ENCODE peak calls at places on chromosomes 13 and 19, in six cellular contexts. B, V, U, J, C and E are unnamed samples.

GRCh38 chr13:89748716-89749115 is 1598.8 kb upstream of the MIR17HG start:
- DNase-seq in B (peak; percentile 34), V (no peak), U (no peak), J (no peak), C (no peak), E (no peak)

GRCh38 chr19:30064021-30064699 is 122.1 kb downstream of the URI1 start:
- DNase-seq in B (no peak), V (no peak), U (no peak), J (no peak), C (no peak), E (no peak)

GRCh38 chr13:94534171-94534570 is 54.7 kb upstream of the DCT start:
- DNase-seq in B (no peak), V (no peak), U (no peak), J (no peak), C (no peak), E (no peak)

GRCh38 chr13:65595881-65596280 is 1634.3 kb downstream of the PCDH9 start:
- DNase-seq in B (no peak), V (no peak), U (no peak), J (no peak), C (no peak), E (no peak)

GRCh38 chr13:93290503-93290902 is 63.9 kb downstream of the GPC6 start:
- DNase-seq in B (peak; percentile 17), V (no peak), U (no peak), J (no peak), C (no peak), E (no peak)

GRCh38 chr19:18699403-18700054 is 16.0 kb downstream of the CRTC1 start:
- DNase-seq in B (peak; percentile 48), V (no peak), U (no peak), J (no peak), C (no peak), E (no peak)

GRCh38 chr19:35724560-35724959 is 6.8 kb downstream of the KMT2B start:
- DNase-seq in B (no peak), V (no peak), U (no peak), J (no peak), C (no peak), E (no peak)

GRCh38 chr19:45767410-45767880 is 1.6 kb downstream of the SIX5 start:
- DNase-seq in B (peak; percentile 96), V (peak; percentile 72), U (peak; percentile 55), J (no peak), C (no peak), E (no peak)

GRCh38 chr13:102651892-102652291 is 43.0 kb downstream of the METTL21C start:
- DNase-seq in B (peak; percentile 79), V (no peak), U (no peak), J (peak; percentile 6), C (no peak), E (no peak)

GRCh38 chr13:97259787-97260641 is 37.9 kb downstream of the MBNL2 start:
- DNase-seq in B (peak; percentile 79), V (no peak), U (no peak), J (no peak), C (no peak), E (no peak)

GRCh38 chr13:97726664-97727235 is 226.7 kb upstream of the IPO5 start:
- DNase-seq in B (peak; percentile 96), V (no peak), U (no peak), J (no peak), C (no peak), E (no peak)

GRCh38 chr13:99383946-99384345 is 76.7 kb upstream of the GPR183 start:
- DNase-seq in B (no peak), V (no peak), U (no peak), J (no peak), C (no peak), E (no peak)

GRCh38 chr19:3649888-3650287 is 23.3 kb upstream of the CACTIN start:
- DNase-seq in B (no peak), V (no peak), U (no peak), J (no peak), C (no peak), E (no peak)

GRCh38 chr13:105642511-105642958 is 892.9 kb downstream of the EFNB2 start:
- DNase-seq in B (no peak), V (no peak), U (no peak), J (no peak), C (no peak), E (no peak)

GRCh38 chr13:37068962-37069361 is 9.5 kb upstream of the SUPT20H start:
- DNase-seq in B (no peak), V (no peak), U (no peak), J (no peak), C (no peak), E (no peak)

GRCh38 chr19:16398530-16399241 is 73.1 kb downstream of the EPS15L1 start:
- DNase-seq in B (peak; percentile 18), V (no peak), U (no peak), J (no peak), C (no peak), E (no peak)

GRCh38 chr13:110234532-110234931 is 72.4 kb downstream of the COL4A1 start:
- DNase-seq in B (no peak), V (no peak), U (no peak), J (no peak), C (no peak), E (no peak)

GRCh38 chr13:102191951-102192461 is 209.8 kb downstream of the FGF14 start:
- DNase-seq in B (peak; percentile 3), V (no peak), U (no peak), J (peak; percentile 17), C (no peak), E (no peak)

GRCh38 chr19:28553005-28553404 is 659.9 kb downstream of the UQCRFS1 start:
- DNase-seq in B (no peak), V (no peak), U (no peak), J (no peak), C (no peak), E (no peak)

GRCh38 chr13:73417012-73417615 is 358.3 kb downstream of the KLF5 start:
- DNase-seq in B (peak; percentile 53), V (no peak), U (no peak), J (no peak), C (no peak), E (peak; percentile 31)

GRCh38 chr19:41328818-41329220 is 18.8 kb downstream of the CCDC97 start:
- DNase-seq in B (no peak), V (no peak), U (no peak), J (no peak), C (no peak), E (no peak)

GRCh38 chr13:70829748-70830147 is 721.5 kb upstream of the KLHL1 start:
- DNase-seq in B (no peak), V (no peak), U (no peak), J (no peak), C (no peak), E (peak; percentile 9)

GRCh38 chr19:39093761-39094160 is 9.6 kb downstream of the ACP7 start:
- DNase-seq in B (peak; percentile 81), V (no peak), U (no peak), J (no peak), C (no peak), E (no peak)

GRCh38 chr19:42422576-42423461 is 4.4 kb downstream of the LIPE start:
- DNase-seq in B (peak; percentile 51), V (no peak), U (no peak), J (no peak), C (no peak), E (peak; percentile 73)

GRCh38 chr19:42175952-42176648 is 41.4 kb downstream of the DEDD2 start:
- DNase-seq in B (no peak), V (no peak), U (no peak), J (no peak), C (no peak), E (no peak)

GRCh38 chr13:49649244-49649962 is 21.1 kb downstream of the ARL11 start:
- DNase-seq in B (peak; percentile 54), V (no peak), U (no peak), J (no peak), C (no peak), E (no peak)

GRCh38 chr19:16359074-16359473 is 34.4 kb downstream of the KLF2 start:
- DNase-seq in B (no peak), V (no peak), U (no peak), J (no peak), C (no peak), E (no peak)

GRCh38 chr13:107977175-107977574 is 238.2 kb downstream of the LIG4 start:
- DNase-seq in B (no peak), V (no peak), U (no peak), J (no peak), C (no peak), E (no peak)

GRCh38 chr19:38596057-38596981 is 21.4 kb downstream of the MAP4K1 start:
- DNase-seq in B (no peak), V (no peak), U (no peak), J (peak; percentile 9), C (no peak), E (no peak)

GRCh38 chr13:111344471-111345191 is 24.2 kb downstream of the TEX29 start:
- DNase-seq in B (peak; percentile 16), V (no peak), U (no peak), J (peak; percentile 72), C (no peak), E (no peak)
- TF ChIP-seq CTCF in B (no peak), V (peak; percentile 40), U (no peak), J (peak; percentile 74), C (no peak), E (no peak)

DNA sequence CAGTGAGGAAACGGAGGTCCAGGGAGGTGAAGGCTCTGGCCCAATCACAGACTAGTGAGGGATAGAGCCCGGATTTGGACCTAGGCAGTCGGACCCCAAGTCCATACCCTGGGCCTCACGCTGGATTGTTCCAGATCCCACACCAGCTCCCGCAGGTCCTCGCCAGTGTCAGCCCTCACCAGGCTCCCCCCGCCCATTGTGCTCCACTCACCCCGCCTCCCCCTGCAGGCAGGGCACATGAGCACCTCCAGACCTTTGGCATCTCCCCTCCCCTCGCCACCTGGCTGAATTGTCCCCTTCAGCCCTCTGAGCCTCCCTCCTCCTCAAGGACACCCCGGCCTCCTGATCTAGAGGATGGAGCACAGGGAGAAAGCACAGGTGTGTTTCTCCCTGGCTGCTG is 152.4 kb downstream of the KATNAL1 start:
- DNase-seq in B (no peak), V (no peak), U (no peak), J (no peak), C (no peak), E (no peak)
- TF ChIP-seq CTCF in B (no peak), V (no peak), U (no peak), J (no peak), C (no peak), E (no peak)

DNA sequence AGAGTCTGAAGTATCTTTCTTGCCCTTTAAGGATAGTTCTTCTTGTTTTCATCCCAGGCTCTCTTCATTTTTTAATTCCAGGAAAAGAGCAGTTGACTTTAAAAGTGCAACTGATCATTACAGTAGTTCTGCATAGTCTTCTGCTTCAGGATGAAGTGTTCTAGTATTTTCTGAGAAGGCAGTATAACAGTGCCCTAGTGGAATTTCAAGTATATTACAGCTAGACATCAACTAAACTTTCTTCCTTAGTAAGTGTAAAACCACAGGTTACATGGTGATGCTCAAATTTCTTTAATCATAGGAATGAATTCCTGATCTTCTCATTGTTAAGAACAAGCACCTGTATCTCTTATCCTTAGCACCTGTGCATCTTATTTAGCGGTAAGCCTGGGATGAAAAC is 10.9 kb downstream of the NUFIP1 start:
- DNase-seq in B (no peak), V (no peak), U (no peak), J (no peak), C (no peak), E (no peak)
- TF ChIP-seq CTCF in B (no peak), V (no peak), U (no peak), J (no peak), C (no peak), E (peak; percentile 9)

DNA sequence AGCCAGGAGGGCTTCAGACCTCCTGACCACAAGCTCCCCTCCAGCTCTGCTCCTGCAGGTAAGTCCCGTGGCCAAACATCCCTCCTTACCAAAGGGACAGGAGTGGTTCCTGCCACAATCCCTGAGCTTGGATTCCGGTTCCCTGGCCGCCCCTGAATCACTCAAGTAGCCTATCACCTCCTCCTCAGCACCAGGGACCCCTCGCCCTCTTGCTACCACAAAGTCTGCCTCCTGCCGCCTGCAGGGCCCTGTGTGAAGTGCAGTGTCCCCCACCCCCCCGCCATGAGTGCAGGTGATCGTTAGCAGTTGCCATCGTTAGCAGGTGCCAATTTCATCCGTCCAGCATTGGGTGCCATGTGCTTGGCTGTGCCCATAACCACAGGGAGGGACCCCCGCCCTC is 40.8 kb upstream of the RANBP3 start:
- DNase-seq in B (no peak), V (no peak), U (no peak), J (no peak), C (no peak), E (peak; percentile 9)
- TF ChIP-seq CTCF in B (no peak), V (no peak), U (no peak), J (no peak), C (no peak), E (peak; percentile 21)